ENCODE peak calls at places on chromosomes 12 and 14, in six cellular contexts. I is PC-3, J is HCT116, B is GM23248, U is neural progenitor cell, Y is MM.1S. K is an unnamed sample.

GRCh38 chr12:15601210-15601800 is 187.9 kb downstream of the EPS8 start:
- DNase-seq in B (peak; percentile 92), Y (no peak), J (no peak), I (peak; percentile 91), U (no peak), K (no peak)

GRCh38 chr14:41280745-41281144 is 325.9 kb upstream of the LRFN5 start:
- DNase-seq in J (no peak), B (peak; percentile 30), I (peak; percentile 66), U (peak; percentile 42), Y (no peak), K (peak; percentile 64)

GRCh38 chr14:39731912-39732311 is 299.7 kb upstream of the FBXO33 start:
- DNase-seq in I (peak; percentile 21), Y (no peak), U (no peak), J (peak; percentile 2), B (no peak), K (peak; percentile 60)

GRCh38 chr12:108441549-108441948 is 73.5 kb upstream of the FICD start:
- DNase-seq in B (no peak), U (no peak), I (no peak), Y (no peak), J (no peak), K (peak; percentile 45)

GRCh38 chr12:55906056-55906455 is 21.6 kb downstream of the PYM1 start:
- DNase-seq in I (peak; percentile 64), B (peak; percentile 75), Y (no peak), J (no peak), U (no peak), K (no peak)

GRCh38 chr14:68345738-68346137 is 447.1 kb downstream of the ZFP36L1 start:
- DNase-seq in I (no peak), B (peak; percentile 26), J (no peak), U (no peak), Y (no peak), K (no peak)

GRCh38 chr14:64682173-64682710 is 22.0 kb upstream of the PLEKHG3 start:
- DNase-seq in I (peak; percentile 72), U (no peak), B (peak; percentile 93), Y (no peak), J (no peak), K (peak; percentile 66)

GRCh38 chr12:105729931-105730330 is 399.4 kb downstream of the C12orf75 start:
- DNase-seq in U (no peak), J (no peak), I (no peak), B (no peak), Y (no peak), K (no peak)

GRCh38 chr14:49679271-49679670 is 8.7 kb downstream of the POLE2 start:
- DNase-seq in I (peak; percentile 81), Y (no peak), J (no peak), B (peak; percentile 34), U (no peak), K (no peak)

GRCh38 chr14:77579065-77579464 is 37.4 kb downstream of the SPTLC2 start:
- DNase-seq in I (no peak), J (no peak), U (no peak), Y (no peak), B (peak; percentile 76), K (no peak)

GRCh38 chr12:68743416-68743815 is 2.6 kb upstream of the SLC35E3 start:
- DNase-seq in I (no peak), Y (no peak), B (peak; percentile 38), J (no peak), U (no peak), K (no peak)

GRCh38 chr14:101665478-101666078 is 95.9 kb upstream of the PPP2R5C start:
- DNase-seq in J (peak; percentile 57), I (peak; percentile 85), B (peak; percentile 58), U (peak; percentile 66), Y (peak; percentile 40), K (peak; percentile 71)

GRCh38 chr14:31717294-31718085 is 156.3 kb downstream of the NUBPL start:
- DNase-seq in I (no peak), Y (no peak), J (no peak), B (no peak), U (no peak), K (no peak)

GRCh38 chr14:99571303-99571986 is 32.6 kb downstream of the CCDC85C start:
- DNase-seq in I (peak; percentile 33), U (no peak), B (no peak), Y (no peak), J (no peak), K (no peak)

GRCh38 chr12:47078733-47079364 is 572 bp upstream of the PCED1B start:
- DNase-seq in I (peak; percentile 47), Y (no peak), B (peak; percentile 65), J (no peak), U (peak; percentile 34), K (no peak)

GRCh38 chr12:25557830-25558436 is 4.8 kb upstream of the LMNTD1 start:
- DNase-seq in Y (peak; percentile 53), U (peak; percentile 75), I (peak; percentile 75), J (peak; percentile 54), B (peak; percentile 81), K (peak; percentile 89)
- TF ChIP-seq EZH2phosphoT487 in Y (no peak), U (no peak), I (no peak), J (no peak), B (no peak), K (no peak)

DNA sequence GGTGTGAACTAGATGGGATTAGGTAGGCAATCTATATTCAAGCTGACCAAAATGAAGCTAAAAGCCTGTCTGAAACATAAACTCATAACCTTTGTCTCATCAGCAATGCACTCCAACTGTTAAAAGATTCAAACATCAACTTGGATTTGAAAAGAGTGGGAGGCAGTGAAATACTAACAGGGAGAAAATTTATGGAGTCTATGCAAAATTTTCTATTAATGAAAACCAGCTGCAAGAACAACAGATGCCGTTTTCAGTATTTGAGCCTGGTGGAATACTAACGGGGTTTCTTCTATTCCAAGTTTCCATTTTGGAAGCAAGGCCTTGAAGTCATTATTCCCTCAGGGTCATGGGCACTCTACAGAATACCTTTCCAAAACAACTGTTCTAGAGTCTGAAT is 88.3 kb downstream of the LRP6 start:
- DNase-seq in U (no peak), Y (no peak), I (no peak), B (no peak), J (no peak), K (no peak)
- H3K79me2 ChIP-seq in U (peaks cover 75% of the 10 kb centered on the region), Y (no peaks in the 10 kb centered on the region), I (no peaks in the 10 kb centered on the region), B (peaks cover 4% of the 10 kb centered on the region), J (no peaks in the 10 kb centered on the region), K (peaks cover 68% of the 10 kb centered on the region)

DNA sequence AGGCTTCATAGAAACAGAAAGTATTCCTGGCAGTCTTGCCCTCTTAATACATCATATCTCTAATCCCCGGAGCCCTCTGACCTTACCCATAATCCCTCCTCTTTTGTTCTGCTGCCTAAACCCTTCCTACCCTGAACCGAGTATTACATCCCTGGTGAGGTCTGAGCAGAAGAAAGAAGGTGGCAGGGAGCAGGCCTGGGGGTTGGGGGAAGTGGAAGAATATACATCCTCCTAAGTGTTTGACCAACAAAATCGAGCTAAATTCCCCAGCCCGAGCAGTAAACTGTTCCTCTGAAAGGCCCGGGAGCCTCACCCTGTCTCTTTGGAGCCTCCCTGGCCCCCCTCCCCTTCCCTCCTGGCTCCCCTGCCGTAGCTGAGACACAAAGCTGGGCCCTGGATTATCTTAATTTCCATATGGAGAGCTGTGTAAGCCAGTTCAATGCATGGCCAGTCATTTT is 192.6 kb upstream of the LHX5 start:
- DNase-seq in J (no peak), Y (no peak), U (peak; percentile 89), B (no peak), I (no peak), K (no peak)
- TF ChIP-seq EZH2phosphoT487 in J (no peak), Y (no peak), U (no peak), B (no peak), I (no peak), K (no peak)

GRCh38 chr14:93105362-93105761 is 10.4 kb downstream of the ITPK1 start:
- DNase-seq in B (peak; percentile 71), Y (no peak), J (no peak), I (peak; percentile 50), U (no peak), K (no peak)
- H3K79me2 ChIP-seq in B (peaks cover 76% of the 10 kb centered on the region), Y (peaks cover 48% of the 10 kb centered on the region), J (peaks cover 77% of the 10 kb centered on the region), I (peaks cover 87% of the 10 kb centered on the region), U (peaks cover 85% of the 10 kb centered on the region), K (peaks cover 100% of the 10 kb centered on the region)

GRCh38 chr12:19431407-19432308 is 7.6 kb upstream of the AEBP2 start:
- DNase-seq in B (peak; percentile 85), Y (no peak), J (no peak), U (no peak), I (peak; percentile 21), K (no peak)
- TF ChIP-seq EZH2phosphoT487 in B (no peak), Y (no peak), J (no peak), U (no peak), I (no peak), K (no peak)

DNA sequence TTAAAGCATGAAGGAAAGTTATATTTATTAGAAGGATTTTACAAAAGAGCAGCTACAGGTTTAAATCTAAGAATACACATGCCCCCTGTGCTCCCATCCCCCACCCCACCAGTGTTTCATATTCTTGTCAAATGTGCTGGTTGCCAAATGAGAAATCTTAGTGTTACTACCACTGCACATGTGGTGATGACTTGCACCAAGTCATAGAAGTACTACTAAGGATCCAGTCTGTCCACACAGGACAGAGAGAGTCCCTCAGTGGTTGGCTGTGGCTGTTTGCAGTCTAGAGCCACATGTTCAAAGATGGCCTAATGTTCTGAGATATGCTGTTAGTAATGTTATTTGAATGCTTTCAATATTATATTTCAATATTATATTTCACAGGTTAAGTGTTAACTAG is 268.8 kb downstream of the ADAMTS20 start:
- DNase-seq in I (no peak), Y (no peak), J (no peak), B (peak; percentile 27), U (no peak), K (no peak)
- H3K79me2 ChIP-seq in I (no peaks in the 10 kb centered on the region), Y (no peaks in the 10 kb centered on the region), J (no peaks in the 10 kb centered on the region), B (no peaks in the 10 kb centered on the region), U (no peaks in the 10 kb centered on the region), K (no peaks in the 10 kb centered on the region)

GRCh38 chr14:96804821-96805374 is 7.7 kb downstream of the VRK1 start:
- DNase-seq in B (no peak), J (no peak), Y (no peak), I (no peak), U (no peak), K (no peak)
- TF ChIP-seq EZH2phosphoT487 in B (no peak), J (no peak), Y (no peak), I (no peak), U (no peak), K (no peak)